ENCODE peak calls at places on chromosomes 11 and 22, in six cellular contexts. O, A, K, Q, Y and J are unnamed samples. For H3K27me3, the result is how much of the 10 kb centered on the place peaks cover.

GRCh38 chr11:35615911-35616900 is 2.1 kb upstream of the FJX1 start:
- DNase-seq in Q (peak), Y (peak), K (peak), O (no peak), A (peak), J (no peak)

GRCh38 chr22:21623402-21623970 is 6.3 kb downstream of the YDJC start:
- DNase-seq in Y (no peak), K (no peak), O (no peak), A (peak), Q (no peak), J (no peak)

GRCh38 chr11:125916683-125917337 is 12.5 kb downstream of the DDX25 start:
- DNase-seq in A (no peak), Y (no peak), Q (no peak), O (no peak), K (no peak), J (no peak)

GRCh38 chr11:81658722-81659121 is 1074.9 kb downstream of the FAM181B start:
- DNase-seq in Y (peak), O (no peak), Q (peak), A (no peak), K (peak), J (no peak)

GRCh38 chr11:118088531-118088930 is 1.8 kb upstream of the SMIM35 start:
- DNase-seq in O (no peak), Y (peak), A (no peak), Q (peak), K (no peak), J (peak)

GRCh38 chr22:38272373-38273134 is at the start of gene TMEM184B:
- DNase-seq in A (peak), O (peak), Y (peak), Q (no peak), K (peak), J (peak)

GRCh38 chr22:46075764-46076531 is 74.4 kb upstream of the PPARA start:
- DNase-seq in A (no peak), O (no peak), Y (no peak), Q (no peak), K (no peak), J (no peak)

GRCh38 chr22:22015631-22016030 is 33.0 kb upstream of the TOP3B start:
- DNase-seq in K (no peak), Y (no peak), Q (no peak), O (no peak), A (no peak), J (no peak)

DNA sequence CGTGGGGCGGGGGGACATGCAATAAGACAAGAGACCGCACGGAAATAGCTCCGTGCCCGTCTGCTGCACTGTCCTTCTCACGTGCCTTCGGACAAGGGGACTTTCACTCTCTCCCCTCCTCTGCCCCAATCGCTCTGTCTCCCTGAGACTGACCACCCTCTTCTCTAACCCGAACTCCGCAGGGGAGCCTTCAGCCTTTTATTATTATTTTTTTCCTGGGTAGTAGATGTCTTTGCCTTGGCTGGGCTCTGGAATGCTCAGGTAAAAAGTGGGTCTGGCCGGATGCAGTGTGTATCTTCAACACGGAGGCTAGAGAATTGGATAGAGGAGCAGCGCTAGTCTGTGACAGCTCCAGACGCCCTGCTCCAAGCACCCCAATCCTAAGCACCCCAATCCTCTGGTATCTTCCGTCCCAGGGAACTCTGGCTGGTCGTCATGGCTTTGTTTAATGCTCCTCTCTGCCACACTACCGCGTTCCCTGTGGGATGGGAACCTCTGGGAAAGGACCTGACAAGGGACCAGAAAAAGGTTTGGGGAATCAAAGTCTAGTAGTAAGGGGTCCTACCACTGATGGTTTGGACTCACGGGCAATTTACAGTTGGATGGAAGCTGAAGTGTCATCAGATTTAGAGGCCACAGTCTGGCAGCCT is 25.1 kb upstream of the ROBO3 start:
- DNase-seq in K (no peak), Y (no peak), A (no peak), O (no peak), Q (no peak), J (no peak)
- H3K27me3 ChIP-seq in K (half or more), Y (half or more), A (under half), O (under half), Q (half or more), J (half or more)

DNA sequence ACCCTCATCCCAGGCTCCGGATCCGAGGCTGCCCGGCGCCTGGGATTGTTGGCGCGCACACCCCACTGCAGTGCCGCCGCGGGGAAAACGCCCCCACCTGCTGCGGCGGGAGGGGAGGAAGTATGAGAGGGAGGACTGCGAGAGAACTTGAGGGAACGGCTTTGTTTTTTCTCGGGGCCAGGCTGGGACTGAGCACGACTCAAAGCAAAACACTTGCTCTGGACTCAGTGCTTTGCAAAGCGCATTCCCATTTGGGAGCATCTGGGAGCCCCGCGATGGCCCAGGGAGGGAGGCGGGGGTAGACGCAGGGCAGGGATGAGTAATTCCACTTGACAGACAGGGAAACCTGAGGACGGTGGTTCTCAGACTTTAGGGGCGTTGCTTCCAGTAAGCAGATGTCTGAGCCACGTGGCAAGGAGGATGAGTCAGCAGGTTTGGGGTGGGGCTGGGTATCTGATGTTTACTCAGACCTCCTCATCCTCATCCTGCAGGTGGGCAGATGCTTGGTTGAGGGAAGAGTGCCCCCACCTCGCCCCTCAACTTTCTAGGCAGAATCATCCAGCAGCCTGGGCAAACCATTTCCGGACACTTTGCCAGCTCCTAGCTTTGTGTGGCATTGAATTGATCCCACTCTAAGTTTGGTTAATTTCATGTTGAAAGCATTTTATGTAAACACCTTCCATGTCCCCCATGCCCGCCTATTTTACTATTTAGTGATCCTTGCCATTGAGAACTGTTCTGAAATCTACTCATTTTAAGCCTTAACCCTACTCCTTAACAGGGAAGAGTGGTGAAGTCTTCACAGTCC is 1.5 kb downstream of the MIAT start:
- DNase-seq in O (no peak), K (peak), Y (peak), Q (peak), A (peak), J (no peak)
- H3K27me3 ChIP-seq in O (under half), K (under half), Y (under half), Q (under half), A (under half), J (under half)

GRCh38 chr11:70407814-70408213 is 9.5 kb downstream of the CTTN start:
- DNase-seq in A (no peak), Y (no peak), O (no peak), K (no peak), Q (no peak), J (no peak)
- H3K27me3 ChIP-seq in A (under half), Y (half or more), O (under half), K (under half), Q (under half), J (under half)

GRCh38 chr11:1924121-1924520 is 4.6 kb downstream of the TNNT3 start:
- DNase-seq in A (no peak), Y (no peak), O (no peak), Q (no peak), K (no peak), J (no peak)
- H3K27me3 ChIP-seq in A (under half), Y (under half), O (under half), Q (under half), K (under half), J (under half)